ENCODE peak calls at places on chromosomes 11 and 22, in four cellular contexts. D, C, P and L are unnamed samples.

GRCh38 chr11:36540998-36541397 is 26.8 kb upstream of the RAG1 start:
- DNase-seq in P (no peak), C (no peak), D (peak; percentile 28), L (no peak)

GRCh38 chr22:45246060-45246985 is 5.6 kb upstream of the KIAA0930 start:
- DNase-seq in C (no peak), P (no peak), D (peak; percentile 86), L (no peak)

GRCh38 chr22:36612458-36612857 is 83.5 kb upstream of the EIF3D start:
- DNase-seq in D (peak; percentile 65), C (no peak), P (no peak), L (no peak)

GRCh38 chr11:94151903-94152677 is 23.4 kb downstream of the PANX1 start:
- DNase-seq in D (peak; percentile 75), C (no peak), P (peak; percentile 46), L (no peak)

GRCh38 chr22:45744442-45744841 is 72.8 kb downstream of the ATXN10 start:
- DNase-seq in P (no peak), D (no peak), C (no peak), L (no peak)

GRCh38 chr22:41589260-41589600 is 410 bp downstream of the PMM1 start:
- DNase-seq in P (peak; percentile 40), D (no peak), C (no peak), L (no peak)

GRCh38 chr11:75429902-75430691 is 2.9 kb downstream of the KLHL35 start:
- DNase-seq in D (peak; percentile 78), C (peak; percentile 77), P (peak; percentile 78), L (no peak)

GRCh38 chr11:128525411-128526243 is 61.7 kb downstream of the ETS1 start:
- DNase-seq in D (no peak), P (no peak), C (no peak), L (no peak)

GRCh38 chr11:17630936-17631335 is 83.9 kb downstream of the OTOG start:
- DNase-seq in D (no peak), C (no peak), P (no peak), L (no peak)

GRCh38 chr11:130675456-130675855 is 227.0 kb downstream of the ADAMTS15 start:
- DNase-seq in P (peak; percentile 89), C (no peak), D (no peak), L (no peak)

GRCh38 chr11:612961-613300 is 2.8 kb downstream of the IRF7 start:
- DNase-seq in C (no peak), D (no peak), P (no peak), L (no peak)

GRCh38 chr11:77503006-77503405 is 29.1 kb upstream of the PAK1 start:
- DNase-seq in P (no peak), C (no peak), D (peak; percentile 27), L (no peak)

GRCh38 chr22:18109410-18110193 is 1.0 kb upstream of the TUBA8 start:
- DNase-seq in C (no peak), D (no peak), P (no peak), L (no peak)

GRCh38 chr11:10862446-10862845 is 4.6 kb upstream of the ZBED5 start:
- DNase-seq in C (no peak), D (no peak), P (no peak), L (no peak)

GRCh38 chr11:70505331-70505731 is 107.0 kb downstream of the CTTN start:
- DNase-seq in C (no peak), D (no peak), P (no peak), L (no peak)